ENCODE peak calls at places on chromosome 19, in five cellular contexts. A is AG04450; V is cardiac muscle cell; R is ureter; E is stimulated activated CD8-positive, alpha-beta memory T cell treated with anti-CD3 and anti-CD28 coated beads, Interleukin-4, amount 100 ng/mL, for 1 hour. Z is an unnamed sample.

GRCh38 chr19:35557539-35558399 is 5.7 kb downstream of the ATP4A start:
- DNase-seq in A (no peak), V (peak), R (no peak), E (no peak), Z (no peak)

GRCh38 chr19:44846455-44847143 is 502 bp downstream of the NECTIN2 start:
- DNase-seq in A (no peak), V (peak), R (peak), E (no peak), Z (no peak)

GRCh38 chr19:55717251-55717650 is 21.0 kb downstream of the NLRP9 start:
- DNase-seq in A (no peak), V (no peak), R (no peak), E (no peak), Z (no peak)

GRCh38 chr19:7833225-7834156 is 3.5 kb downstream of the EVI5L start:
- DNase-seq in A (no peak), V (peak), R (peak), E (no peak), Z (no peak)

GRCh38 chr19:45729774-45730388 is 815 bp downstream of the FBXO46 start:
- DNase-seq in A (no peak), V (no peak), R (no peak), E (no peak), Z (no peak)

GRCh38 chr19:10544753-10545251 is 1.1 kb downstream of the ATG4D start:
- DNase-seq in A (no peak), V (no peak), R (no peak), E (no peak), Z (no peak)

GRCh38 chr19:14494910-14495677 is 833 bp downstream of the GIPC1 start:
- DNase-seq in A (no peak), V (no peak), R (peak), E (no peak), Z (no peak)

GRCh38 chr19:50977626-50978025 is 6.1 kb downstream of the KLK7 start:
- DNase-seq in A (no peak), V (no peak), R (no peak), E (no peak), Z (no peak)

GRCh38 chr19:3054265-3054971 is 7.9 kb downstream of the TLE5 start:
- DNase-seq in A (no peak), V (no peak), R (no peak), E (no peak), Z (no peak)

GRCh38 chr19:4473708-4474503 is 1.8 kb downstream of the HDGFL2 start:
- DNase-seq in A (no peak), V (peak), R (no peak), E (no peak), Z (no peak)

GRCh38 chr19:11479470-11480080 is 1.3 kb downstream of the ELAVL3 start:
- DNase-seq in A (no peak), V (peak), R (no peak), E (no peak), Z (no peak)

GRCh38 chr19:2462635-2463421 is 6.1 kb upstream of the LMNB2 start:
- DNase-seq in A (peak), V (peak), R (peak), E (no peak), Z (no peak)

GRCh38 chr19:35347171-35347929 is at the start of gene FFAR1:
- DNase-seq in A (no peak), V (no peak), R (no peak), E (no peak), Z (no peak)

GRCh38 chr19:23832717-23833327 is 74.1 kb upstream of the ZNF681 start:
- DNase-seq in A (no peak), V (no peak), R (no peak), E (no peak), Z (no peak)

GRCh38 chr19:35546532-35546931 is 1.1 kb downstream of the TMEM147 start:
- DNase-seq in A (no peak), V (no peak), R (no peak), E (no peak), Z (no peak)

GRCh38 chr19:40807147-40808020 is 8.4 kb downstream of the EGLN2 start:
- DNase-seq in A (no peak), V (no peak), R (no peak), E (no peak), Z (no peak)

GRCh38 chr19:15732388-15732787 is 4.6 kb downstream of the OR10H2 start:
- DNase-seq in A (no peak), V (no peak), R (no peak), E (no peak), Z (no peak)

GRCh38 chr19:52735734-52736133 is 890 bp upstream of the ZNF611 start:
- DNase-seq in A (no peak), V (peak), R (peak), E (no peak), Z (no peak)